ENCODE peak calls at places on chromosomes 12 and 14, in nine cellular contexts. C is hippocampal formation, M is C1 segment of cervical spinal cord, W is non-pigmented ciliary epithelial cell, K is heart left ventricle, O is A172, N is SW 1271, D is left ventricle myocardium inferior, J is NB4. X is an unnamed sample.
A peak's percentile ranks its signal among the peaks of the same experiment; 100 is the strongest.

GRCh38 chr12:46677749-46678148 is 148.0 kb downstream of the SLC38A4 start:
- DNase-seq in K (no peak), W (no peak), O (peak; percentile 34), M (no peak), D (no peak), J (peak; percentile 52), C (no peak), N (no peak), X (no peak)

GRCh38 chr14:76576047-76576741 is 185.1 kb upstream of the VASH1 start:
- DNase-seq in M (no peak), W (no peak), C (no peak), J (no peak), N (no peak), O (peak; percentile 7), K (no peak), D (no peak), X (no peak)

GRCh38 chr14:89466460-89466859 is 49.4 kb upstream of the FOXN3 start:
- DNase-seq in W (no peak), N (no peak), O (no peak), D (no peak), C (no peak), K (no peak), J (peak; percentile 94), M (no peak), X (no peak)

GRCh38 chr14:104994988-104995387 is 9.4 kb downstream of the CLBA1 start:
- DNase-seq in D (no peak), W (no peak), C (no peak), M (no peak), K (no peak), N (no peak), J (no peak), O (no peak), X (no peak)

GRCh38 chr12:8860165-8860961 is 37.9 kb downstream of the A2ML1 start:
- DNase-seq in K (no peak), O (peak; percentile 6), C (peak; percentile 5), N (no peak), M (no peak), J (peak; percentile 55), W (peak; percentile 3), D (peak; percentile 29), X (no peak)

GRCh38 chr14:98217530-98217929 is 1054.5 kb downstream of the BCL11B start:
- DNase-seq in K (no peak), D (no peak), O (no peak), M (no peak), J (no peak), C (no peak), N (no peak), W (no peak), X (no peak)

GRCh38 chr14:57171903-57172302 is 96.8 kb downstream of the EXOC5 start:
- DNase-seq in K (no peak), D (no peak), W (no peak), N (no peak), C (no peak), O (no peak), J (no peak), M (no peak), X (no peak)

GRCh38 chr14:99382781-99383456 is 97.7 kb downstream of the SETD3 start:
- DNase-seq in K (no peak), J (peak; percentile 69), C (no peak), W (no peak), M (no peak), N (no peak), D (no peak), O (peak; percentile 50), X (no peak)

GRCh38 chr14:24514209-24514608 is 6.1 kb upstream of the CMA1 start:
- DNase-seq in O (no peak), C (no peak), J (no peak), D (no peak), K (no peak), W (no peak), N (no peak), M (no peak), X (no peak)

GRCh38 chr14:37550511-37550910 is 44.5 kb downstream of the FOXA1 start:
- DNase-seq in K (no peak), C (no peak), M (no peak), W (no peak), D (no peak), O (peak; percentile 0), N (no peak), J (no peak), X (no peak)

GRCh38 chr12:49043856-49044258 is 16.7 kb downstream of the KMT2D start:
- DNase-seq in O (no peak), M (peak; percentile 19), C (peak; percentile 41), K (peak; percentile 86), D (peak; percentile 50), J (peak; percentile 85), W (no peak), N (no peak), X (no peak)

GRCh38 chr12:107386569-107386968 is 293.2 kb upstream of the CRY1 start:
- DNase-seq in D (no peak), O (no peak), K (no peak), J (no peak), M (no peak), W (no peak), C (no peak), N (no peak), X (no peak)

GRCh38 chr12:49335955-49336644 is 888 bp downstream of the C1QL4 start:
- DNase-seq in M (no peak), O (no peak), C (no peak), D (no peak), N (no peak), J (no peak), W (no peak), K (no peak), X (no peak)

GRCh38 chr14:93880025-93880820 is 46.9 kb upstream of the FAM181A start:
- DNase-seq in K (no peak), O (no peak), C (no peak), N (no peak), J (no peak), W (no peak), M (no peak), D (no peak), X (no peak)

GRCh38 chr12:388547-389137 is 478 bp downstream of the KDM5A start:
- DNase-seq in N (no peak), K (peak; percentile 66), M (no peak), D (peak; percentile 15), C (no peak), O (peak; percentile 5), J (peak; percentile 41), W (no peak), X (no peak)

GRCh38 chr12:25829192-25829591 is 129.3 kb upstream of the RASSF8 start:
- DNase-seq in M (no peak), C (no peak), W (peak; percentile 90), N (peak; percentile 4), K (no peak), O (peak; percentile 62), D (no peak), J (peak; percentile 37), X (no peak)

GRCh38 chr12:85575115-85576096 is 260.8 kb downstream of the RASSF9 start:
- DNase-seq in C (peak; percentile 18), D (peak; percentile 28), N (peak; percentile 33), O (peak; percentile 66), J (peak; percentile 73), K (peak; percentile 19), M (no peak), W (peak; percentile 48), X (no peak)